ENCODE peak calls at places on chromosome 15, in ten cellular contexts. L, Y, X, M, T, U, Z, H, J and P are unnamed samples.

GRCh38 chr15:90564109-90564508 is 34.4 kb downstream of the CRTC3 start:
- DNase-seq in J (no peak), T (no peak), Z (no peak), L (no peak), M (no peak), Y (no peak), X (no peak), H (no peak), U (no peak), P (no peak)

GRCh38 chr15:56732135-56732880 is 1.0 kb downstream of the ZNF280D start:
- DNase-seq in H (peak; percentile 41), T (peak; percentile 21), J (peak; percentile 23), U (peak; percentile 35), Y (no peak), M (no peak), X (peak; percentile 63), L (no peak), Z (no peak), P (peak; percentile 67)

GRCh38 chr15:45115312-45115820 is 1.2 kb downstream of the DUOXA2 start:
- DNase-seq in H (no peak), J (no peak), U (no peak), M (no peak), L (no peak), Y (no peak), T (no peak), Z (no peak), X (no peak), P (no peak)

GRCh38 chr15:78320173-78320572 is 20.0 kb upstream of the CRABP1 start:
- DNase-seq in U (no peak), J (no peak), Y (no peak), L (no peak), M (no peak), H (no peak), X (no peak), Z (no peak), T (no peak), P (no peak)

GRCh38 chr15:58830556-58830955 is 59.5 kb downstream of the MINDY2 start:
- DNase-seq in J (no peak), U (no peak), L (no peak), H (no peak), Z (no peak), M (no peak), Y (no peak), X (no peak), T (no peak), P (no peak)

GRCh38 chr15:94882071-94882712 is 650.8 kb downstream of the MCTP2 start:
- DNase-seq in T (peak; percentile 51), X (no peak), Z (no peak), H (no peak), L (no peak), J (no peak), Y (no peak), U (no peak), M (no peak), P (no peak)

GRCh38 chr15:85920926-85921325 is 126.2 kb upstream of the KLHL25 start:
- DNase-seq in J (no peak), U (no peak), L (no peak), T (no peak), X (no peak), H (no peak), Z (no peak), M (no peak), Y (no peak), P (no peak)

GRCh38 chr15:33098082-33099058 is 96.1 kb downstream of the FMN1 start:
- DNase-seq in Z (no peak), Y (no peak), M (no peak), T (peak; percentile 72), H (peak; percentile 95), L (no peak), X (peak; percentile 89), U (no peak), J (peak; percentile 71), P (peak; percentile 95)

GRCh38 chr15:88905576-88905975 is 7.6 kb downstream of the MFGE8 start:
- DNase-seq in X (no peak), Z (no peak), M (no peak), T (no peak), Y (no peak), H (no peak), U (no peak), J (no peak), L (no peak), P (no peak)

GRCh38 chr15:51403072-51403878 is 61.8 kb downstream of the GLDN start:
- DNase-seq in U (no peak), M (no peak), T (no peak), Y (no peak), L (no peak), J (peak; percentile 55), X (peak; percentile 48), Z (no peak), H (peak; percentile 30), P (peak; percentile 46)

GRCh38 chr15:85652457-85652856 is 142.3 kb downstream of the KLHL25 start:
- DNase-seq in M (no peak), Z (no peak), U (no peak), T (no peak), X (no peak), H (no peak), L (no peak), Y (no peak), J (no peak), P (no peak)

GRCh38 chr15:62739507-62739906 is 303.0 kb upstream of the TPM1 start:
- DNase-seq in J (peak; percentile 52), Y (no peak), T (peak; percentile 57), H (peak; percentile 93), U (no peak), X (peak; percentile 74), M (no peak), L (no peak), Z (no peak), P (peak; percentile 93)

GRCh38 chr15:45855210-45855906 is 220.5 kb downstream of the SQOR start:
- DNase-seq in L (no peak), M (peak; percentile 39), H (no peak), J (no peak), Y (no peak), U (no peak), T (no peak), X (peak; percentile 51), Z (no peak), P (no peak)

GRCh38 chr15:66850078-66850991 is 148.3 kb downstream of the SMAD6 start:
- DNase-seq in H (no peak), M (no peak), X (no peak), J (no peak), Z (no peak), U (no peak), L (no peak), T (no peak), Y (no peak), P (peak; percentile 32)

GRCh38 chr15:67548532-67548852 is 6.0 kb downstream of the MAP2K5 start:
- DNase-seq in M (no peak), X (no peak), J (no peak), Z (no peak), T (no peak), U (no peak), H (no peak), Y (no peak), L (no peak), P (no peak)

GRCh38 chr15:88465633-88466219 is 1.5 kb downstream of the MRPL46 start:
- DNase-seq in M (no peak), Z (peak; percentile 45), U (no peak), J (peak; percentile 32), X (peak; percentile 51), T (peak; percentile 32), H (peak; percentile 77), Y (no peak), L (no peak), P (peak; percentile 83)

GRCh38 chr15:89743594-89743993 is 7.5 kb downstream of the MESP1 start:
- DNase-seq in U (no peak), Z (no peak), H (no peak), J (no peak), M (no peak), T (no peak), Y (no peak), X (peak; percentile 28), L (no peak), P (no peak)

GRCh38 chr15:96331141-96331941 is 841 bp downstream of the NR2F2 start:
- DNase-seq in Z (no peak), L (no peak), X (peak; percentile 62), J (peak; percentile 40), Y (no peak), T (no peak), U (peak; percentile 36), H (no peak), M (no peak), P (peak; percentile 71)

GRCh38 chr15:99307735-99308134 is 56.5 kb downstream of the LRRC28 start:
- DNase-seq in T (no peak), M (no peak), J (no peak), Y (no peak), Z (no peak), U (no peak), L (no peak), H (no peak), X (peak; percentile 62), P (peak; percentile 20)

GRCh38 chr15:67067161-67067853 is 1.9 kb downstream of the SMAD3 start:
- DNase-seq in H (peak; percentile 55), T (no peak), Z (no peak), X (peak; percentile 57), J (peak; percentile 26), U (no peak), L (no peak), Y (no peak), M (no peak), P (no peak)

GRCh38 chr15:40952301-40952900 is 870 bp upstream of the CHAC1 start:
- DNase-seq in H (no peak), Z (no peak), X (no peak), Y (no peak), L (no peak), M (no peak), J (no peak), U (no peak), T (no peak), P (no peak)